ENCODE peak calls at places on chromosomes 12 and 14, in six cellular contexts. One of them, this sample, is unnamed.

GRCh38 chr14:91273273-91273884 is 28.9 kb upstream of the GPR68 start:
- DNase-seq in COR-L47: no peak
- DNase-seq in AG09319: no peak
- DNase-seq in NCI-H2171 treated with DMSO at 0.1 percent for 48 hours: no peak
- DNase-seq in skeletal muscle cell: no peak
- DNase-seq in activated CD4-positive, alpha-beta T cell treated with anti-CD3 and anti-CD28 coated beads, Interleukin-2, amount 10 ng/mL, durations not matched to agents 7 days and 5 days: no peak
- DNase-seq in this sample: no peak

GRCh38 chr12:105876426-105876927 is 262.3 kb downstream of the NUAK1 start:
- DNase-seq in COR-L47: no peak
- DNase-seq in skeletal muscle cell: no peak
- DNase-seq in AG09319: no peak
- DNase-seq in activated CD4-positive, alpha-beta T cell treated with anti-CD3 and anti-CD28 coated beads, Interleukin-2, amount 10 ng/mL, durations not matched to agents 7 days and 5 days: no peak
- DNase-seq in NCI-H2171 treated with DMSO at 0.1 percent for 48 hours: peak
- DNase-seq in this sample: no peak

GRCh38 chr12:67592228-67593011 is 56.1 kb upstream of the DYRK2 start:
- DNase-seq in skeletal muscle cell: peak
- DNase-seq in activated CD4-positive, alpha-beta T cell treated with anti-CD3 and anti-CD28 coated beads, Interleukin-2, amount 10 ng/mL, durations not matched to agents 7 days and 5 days: peak
- DNase-seq in NCI-H2171 treated with DMSO at 0.1 percent for 48 hours: no peak
- DNase-seq in AG09319: peak
- DNase-seq in COR-L47: peak
- DNase-seq in this sample: peak

GRCh38 chr14:87995500-87996275 is 2.7 kb upstream of the GALC start:
- DNase-seq in AG09319: no peak
- DNase-seq in NCI-H2171 treated with DMSO at 0.1 percent for 48 hours: no peak
- DNase-seq in skeletal muscle cell: no peak
- DNase-seq in COR-L47: no peak
- DNase-seq in activated CD4-positive, alpha-beta T cell treated with anti-CD3 and anti-CD28 coated beads, Interleukin-2, amount 10 ng/mL, durations not matched to agents 7 days and 5 days: no peak
- DNase-seq in this sample: peak

GRCh38 chr14:54803396-54803795 is 99.2 kb downstream of the GCH1 start:
- DNase-seq in AG09319: no peak
- DNase-seq in COR-L47: no peak
- DNase-seq in activated CD4-positive, alpha-beta T cell treated with anti-CD3 and anti-CD28 coated beads, Interleukin-2, amount 10 ng/mL, durations not matched to agents 7 days and 5 days: no peak
- DNase-seq in NCI-H2171 treated with DMSO at 0.1 percent for 48 hours: no peak
- DNase-seq in skeletal muscle cell: no peak
- DNase-seq in this sample: no peak

GRCh38 chr14:71725802-71726638 is 206.2 kb upstream of the RGS6 start:
- DNase-seq in AG09319: peak
- DNase-seq in skeletal muscle cell: peak
- DNase-seq in activated CD4-positive, alpha-beta T cell treated with anti-CD3 and anti-CD28 coated beads, Interleukin-2, amount 10 ng/mL, durations not matched to agents 7 days and 5 days: no peak
- DNase-seq in COR-L47: no peak
- DNase-seq in NCI-H2171 treated with DMSO at 0.1 percent for 48 hours: no peak
- DNase-seq in this sample: peak

GRCh38 chr12:53793221-53793620 is 41.4 kb upstream of the CISTR start:
- DNase-seq in NCI-H2171 treated with DMSO at 0.1 percent for 48 hours: no peak
- DNase-seq in activated CD4-positive, alpha-beta T cell treated with anti-CD3 and anti-CD28 coated beads, Interleukin-2, amount 10 ng/mL, durations not matched to agents 7 days and 5 days: no peak
- DNase-seq in COR-L47: no peak
- DNase-seq in skeletal muscle cell: no peak
- DNase-seq in AG09319: no peak
- DNase-seq in this sample: no peak

GRCh38 chr14:54709444-54709843 is 142.5 kb downstream of the SAMD4A start:
- DNase-seq in skeletal muscle cell: no peak
- DNase-seq in NCI-H2171 treated with DMSO at 0.1 percent for 48 hours: no peak
- DNase-seq in activated CD4-positive, alpha-beta T cell treated with anti-CD3 and anti-CD28 coated beads, Interleukin-2, amount 10 ng/mL, durations not matched to agents 7 days and 5 days: no peak
- DNase-seq in AG09319: no peak
- DNase-seq in COR-L47: no peak
- DNase-seq in this sample: peak

GRCh38 chr14:57845802-57846531 is 19.9 kb downstream of the SLC35F4 start:
- DNase-seq in AG09319: no peak
- DNase-seq in NCI-H2171 treated with DMSO at 0.1 percent for 48 hours: no peak
- DNase-seq in skeletal muscle cell: no peak
- DNase-seq in activated CD4-positive, alpha-beta T cell treated with anti-CD3 and anti-CD28 coated beads, Interleukin-2, amount 10 ng/mL, durations not matched to agents 7 days and 5 days: no peak
- DNase-seq in COR-L47: no peak
- DNase-seq in this sample: no peak

GRCh38 chr14:89179891-89180404 is 237.1 kb downstream of the FOXN3 start:
- DNase-seq in AG09319: no peak
- DNase-seq in skeletal muscle cell: no peak
- DNase-seq in NCI-H2171 treated with DMSO at 0.1 percent for 48 hours: no peak
- DNase-seq in COR-L47: no peak
- DNase-seq in activated CD4-positive, alpha-beta T cell treated with anti-CD3 and anti-CD28 coated beads, Interleukin-2, amount 10 ng/mL, durations not matched to agents 7 days and 5 days: no peak
- DNase-seq in this sample: no peak

GRCh38 chr12:42574879-42575278 is 14.7 kb downstream of the PRICKLE1 start:
- DNase-seq in NCI-H2171 treated with DMSO at 0.1 percent for 48 hours: no peak
- DNase-seq in COR-L47: no peak
- DNase-seq in AG09319: no peak
- DNase-seq in activated CD4-positive, alpha-beta T cell treated with anti-CD3 and anti-CD28 coated beads, Interleukin-2, amount 10 ng/mL, durations not matched to agents 7 days and 5 days: no peak
- DNase-seq in skeletal muscle cell: no peak
- DNase-seq in this sample: no peak

GRCh38 chr12:27622436-27623185 is 73.6 kb upstream of the REP15 start:
- DNase-seq in skeletal muscle cell: no peak
- DNase-seq in activated CD4-positive, alpha-beta T cell treated with anti-CD3 and anti-CD28 coated beads, Interleukin-2, amount 10 ng/mL, durations not matched to agents 7 days and 5 days: no peak
- DNase-seq in AG09319: no peak
- DNase-seq in COR-L47: no peak
- DNase-seq in NCI-H2171 treated with DMSO at 0.1 percent for 48 hours: no peak
- DNase-seq in this sample: no peak

GRCh38 chr14:92635896-92636295 is 112.5 kb downstream of the LGMN start:
- DNase-seq in COR-L47: no peak
- DNase-seq in skeletal muscle cell: no peak
- DNase-seq in AG09319: no peak
- DNase-seq in NCI-H2171 treated with DMSO at 0.1 percent for 48 hours: no peak
- DNase-seq in activated CD4-positive, alpha-beta T cell treated with anti-CD3 and anti-CD28 coated beads, Interleukin-2, amount 10 ng/mL, durations not matched to agents 7 days and 5 days: no peak
- DNase-seq in this sample: no peak

GRCh38 chr14:102926104-102926503 is 3.6 kb downstream of the AMN start:
- DNase-seq in AG09319: no peak
- DNase-seq in skeletal muscle cell: no peak
- DNase-seq in activated CD4-positive, alpha-beta T cell treated with anti-CD3 and anti-CD28 coated beads, Interleukin-2, amount 10 ng/mL, durations not matched to agents 7 days and 5 days: no peak
- DNase-seq in COR-L47: no peak
- DNase-seq in NCI-H2171 treated with DMSO at 0.1 percent for 48 hours: no peak
- DNase-seq in this sample: no peak

GRCh38 chr12:6685814-6686213 is 3.4 kb downstream of the ZNF384 start:
- DNase-seq in AG09319: no peak
- DNase-seq in activated CD4-positive, alpha-beta T cell treated with anti-CD3 and anti-CD28 coated beads, Interleukin-2, amount 10 ng/mL, durations not matched to agents 7 days and 5 days: no peak
- DNase-seq in COR-L47: no peak
- DNase-seq in NCI-H2171 treated with DMSO at 0.1 percent for 48 hours: no peak
- DNase-seq in skeletal muscle cell: no peak
- DNase-seq in this sample: no peak

GRCh38 chr12:111868676-111869588 is 26.9 kb downstream of the MAPKAPK5 start:
- DNase-seq in AG09319: no peak
- DNase-seq in NCI-H2171 treated with DMSO at 0.1 percent for 48 hours: no peak
- DNase-seq in activated CD4-positive, alpha-beta T cell treated with anti-CD3 and anti-CD28 coated beads, Interleukin-2, amount 10 ng/mL, durations not matched to agents 7 days and 5 days: no peak
- DNase-seq in COR-L47: no peak
- DNase-seq in skeletal muscle cell: no peak
- DNase-seq in this sample: no peak

GRCh38 chr14:75531660-75532317 is 9.5 kb downstream of the BATF start:
- DNase-seq in skeletal muscle cell: no peak
- DNase-seq in NCI-H2171 treated with DMSO at 0.1 percent for 48 hours: no peak
- DNase-seq in COR-L47: no peak
- DNase-seq in activated CD4-positive, alpha-beta T cell treated with anti-CD3 and anti-CD28 coated beads, Interleukin-2, amount 10 ng/mL, durations not matched to agents 7 days and 5 days: no peak
- DNase-seq in AG09319: no peak
- DNase-seq in this sample: no peak

GRCh38 chr14:93207468-93208308 is 632 bp downstream of the UBR7 start:
- DNase-seq in COR-L47: peak
- DNase-seq in skeletal muscle cell: peak
- DNase-seq in NCI-H2171 treated with DMSO at 0.1 percent for 48 hours: peak
- DNase-seq in AG09319: no peak
- DNase-seq in activated CD4-positive, alpha-beta T cell treated with anti-CD3 and anti-CD28 coated beads, Interleukin-2, amount 10 ng/mL, durations not matched to agents 7 days and 5 days: peak
- DNase-seq in this sample: peak

GRCh38 chr12:49868952-49869815 is 26.3 kb upstream of the BCDIN3D start:
- DNase-seq in AG09319: peak
- DNase-seq in skeletal muscle cell: peak
- DNase-seq in COR-L47: peak
- DNase-seq in activated CD4-positive, alpha-beta T cell treated with anti-CD3 and anti-CD28 coated beads, Interleukin-2, amount 10 ng/mL, durations not matched to agents 7 days and 5 days: no peak
- DNase-seq in NCI-H2171 treated with DMSO at 0.1 percent for 48 hours: peak
- DNase-seq in this sample: no peak

GRCh38 chr12:122174155-122174845 is at the start of gene IL31:
- DNase-seq in activated CD4-positive, alpha-beta T cell treated with anti-CD3 and anti-CD28 coated beads, Interleukin-2, amount 10 ng/mL, durations not matched to agents 7 days and 5 days: no peak
- DNase-seq in skeletal muscle cell: no peak
- DNase-seq in AG09319: no peak
- DNase-seq in COR-L47: no peak
- DNase-seq in NCI-H2171 treated with DMSO at 0.1 percent for 48 hours: no peak
- DNase-seq in this sample: no peak